ENCODE peak calls at places on chromosomes 2 and 18, in four cellular contexts. Y is cardiac muscle cell, A is BJ, G is GM12864. O is an unnamed sample.

GRCh38 chr2:239236043-239236807 is 164.6 kb downstream of the HDAC4 start:
- DNase-seq in G (no peak), A (no peak), Y (no peak), O (no peak)

GRCh38 chr18:76557026-76557575 is 62.1 kb upstream of the ZNF516 start:
- DNase-seq in A (no peak), G (no peak), Y (no peak), O (peak)

GRCh38 chr18:49161627-49162026 is 210.9 kb upstream of the SMAD7 start:
- DNase-seq in Y (no peak), A (no peak), G (peak), O (no peak)

GRCh38 chr18:57210711-57211411 is 64.0 kb downstream of the BOD1L2 start:
- DNase-seq in A (no peak), G (no peak), Y (no peak), O (no peak)

GRCh38 chr2:116491292-116491691 is 1323.2 kb upstream of the DDX18 start:
- DNase-seq in A (no peak), Y (no peak), G (no peak), O (no peak)

GRCh38 chr2:85175369-85176299 is 42.4 kb downstream of the TCF7L1 start:
- DNase-seq in Y (no peak), A (no peak), G (no peak), O (peak)

GRCh38 chr18:11780042-11780441 is 71.2 kb upstream of the CHMP1B start:
- DNase-seq in Y (no peak), G (no peak), A (no peak), O (no peak)

GRCh38 chr2:101253713-101254085 is 1.0 kb downstream of the CNOT11 start:
- DNase-seq in A (no peak), G (no peak), Y (no peak), O (no peak)

GRCh38 chr2:28000287-28000686 is 109.8 kb downstream of the BABAM2 start:
- DNase-seq in Y (no peak), G (no peak), A (no peak), O (no peak)

GRCh38 chr2:216624251-216624650 is 9.0 kb upstream of the IGFBP2 start:
- DNase-seq in A (no peak), Y (no peak), G (no peak), O (no peak)

GRCh38 chr2:170761572-170761971 is 8.6 kb upstream of the ERICH2 start:
- DNase-seq in Y (no peak), A (no peak), G (no peak), O (no peak)

GRCh38 chr2:119136093-119136492 is 22.5 kb downstream of the C1QL2 start:
- DNase-seq in G (no peak), Y (no peak), A (no peak), O (no peak)

GRCh38 chr18:10301831-10302483 is 152.5 kb upstream of the APCDD1 start:
- DNase-seq in A (no peak), Y (no peak), G (no peak), O (no peak)

GRCh38 chr2:205934443-205934842 is 151.5 kb downstream of the INO80D start:
- DNase-seq in G (no peak), A (no peak), Y (no peak), O (no peak)

GRCh38 chr18:62498616-62499262 is 24.1 kb upstream of the ZCCHC2 start:
- DNase-seq in Y (no peak), G (no peak), A (no peak), O (no peak)

GRCh38 chr2:30756051-30756719 is 51.1 kb downstream of the CAPN13 start:
- DNase-seq in Y (no peak), G (no peak), A (peak), O (no peak)

GRCh38 chr2:71603851-71604708 is 150.7 kb downstream of the DYSF start:
- DNase-seq in G (no peak), A (no peak), Y (no peak), O (no peak)

GRCh38 chr2:46164581-46165301 is 132.5 kb upstream of the EPAS1 start:
- DNase-seq in Y (no peak), A (peak), G (no peak), O (peak)

GRCh38 chr2:104878863-104879512 is 25.1 kb downstream of the POU3F3 start:
- DNase-seq in Y (no peak), G (no peak), A (no peak), O (no peak)

GRCh38 chr18:33928226-33928625 is 296.5 kb downstream of the NOL4 start:
- DNase-seq in G (no peak), A (no peak), Y (no peak), O (peak)

GRCh38 chr2:86213699-86214502 is 14.6 kb downstream of the MRPL35 start:
- DNase-seq in Y (no peak), G (no peak), A (no peak), O (no peak)

GRCh38 chr2:134241911-134242310 is 12.0 kb upstream of the MGAT5 start:
- DNase-seq in Y (peak), A (no peak), G (no peak), O (no peak)

GRCh38 chr18:9575558-9575957 is 38.8 kb downstream of the PPP4R1 start:
- DNase-seq in G (no peak), A (peak), Y (peak), O (peak)

GRCh38 chr2:31401580-31401979 is 13.0 kb downstream of the XDH start:
- DNase-seq in A (peak), G (no peak), Y (no peak), O (peak)

GRCh38 chr2:240227538-240228428 is 87.3 kb upstream of the OTOS start:
- DNase-seq in G (no peak), A (no peak), Y (no peak), O (no peak)

GRCh38 chr2:152648336-152648735 is 68.9 kb downstream of the PRPF40A start:
- DNase-seq in Y (no peak), A (no peak), G (no peak), O (no peak)

GRCh38 chr2:107255744-107256143 is 369.8 kb upstream of the ST6GAL2 start:
- DNase-seq in G (no peak), Y (no peak), A (no peak), O (no peak)

GRCh38 chr2:109371481-109372170 is 242.1 kb downstream of the SEPTIN10 start:
- DNase-seq in A (no peak), G (no peak), Y (no peak), O (no peak)

GRCh38 chr18:79345366-79345765 is 50.4 kb upstream of the NFATC1 start:
- DNase-seq in Y (no peak), A (no peak), G (no peak), O (no peak)

GRCh38 chr2:197799072-197799471 is 5.3 kb upstream of the PLCL1 start:
- DNase-seq in G (no peak), A (no peak), Y (no peak), O (no peak)

GRCh38 chr2:45930396-45930792 is 278.9 kb downstream of the PRKCE start:
- DNase-seq in A (no peak), G (no peak), Y (no peak), O (no peak)

GRCh38 chr2:156253765-156254164 is 78.8 kb downstream of the NR4A2 start:
- DNase-seq in Y (no peak), A (no peak), G (no peak), O (no peak)
- H3K4me3 ChIP-seq in Y (peak), A (no peak), G (no peak), O (no peak)

DNA sequence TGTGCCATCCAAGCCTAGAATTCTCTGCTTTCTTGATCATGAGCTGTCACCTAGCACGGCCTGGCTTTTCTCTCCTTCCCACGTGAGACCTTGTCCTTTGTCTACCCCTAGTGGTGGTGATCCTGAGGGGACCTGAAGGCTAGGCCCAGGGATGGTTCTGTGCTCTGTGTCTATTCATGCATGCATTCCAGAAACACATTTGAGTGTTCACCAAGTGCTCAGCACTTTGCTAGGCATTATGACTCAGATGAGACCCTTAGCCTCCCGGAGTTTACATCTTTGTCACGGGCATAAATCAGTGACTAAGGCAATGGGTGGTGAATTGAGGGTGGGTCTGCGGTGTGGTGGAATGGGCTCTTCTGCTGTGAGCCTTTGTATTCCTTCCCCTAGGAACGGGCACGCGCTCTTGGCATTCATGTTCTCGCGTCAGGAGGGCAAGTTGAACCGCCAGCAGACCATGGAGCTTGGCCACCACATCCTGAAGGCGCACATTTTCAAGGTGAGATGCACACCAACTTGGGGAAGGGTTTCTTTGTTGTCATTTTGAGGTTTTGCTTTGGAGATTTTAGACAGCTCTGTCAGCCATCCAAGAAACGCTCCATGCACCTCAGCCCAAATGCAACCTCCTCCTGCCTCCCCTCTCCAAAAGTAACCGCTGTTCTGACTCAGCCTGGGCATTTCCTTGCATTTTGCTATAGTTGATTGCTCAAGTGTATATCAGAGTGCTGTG is 100.9 kb downstream of the WDSUB1 start:
- DNase-seq in Y (peak), G (peak), A (no peak), O (peak)
- TF ChIP-seq CTCF in Y (peak), G (peak), A (peak), O (peak)

GRCh38 chr2:67214585-67215184 is 182.4 kb upstream of the ETAA1 start:
- DNase-seq in A (no peak), G (no peak), Y (no peak), O (no peak)
- H3K4me3 ChIP-seq in A (no peak), G (no peak), Y (no peak), O (no peak)

GRCh38 chr18:14086459-14087231 is 45.6 kb downstream of the ZNF519 start:
- DNase-seq in A (no peak), G (peak), Y (peak), O (no peak)

GRCh38 chr18:14089176-14089575 is 43.1 kb downstream of the ZNF519 start:
- DNase-seq in G (no peak), Y (no peak), A (no peak), O (no peak)

GRCh38 chr18:14089781-14090180 is 42.5 kb downstream of the ZNF519 start:
- DNase-seq in A (no peak), G (no peak), Y (no peak), O (no peak)

GRCh38 chr18:14085770-14086458 is 46.3 kb downstream of the ZNF519 start:
- DNase-seq in G (no peak), A (no peak), Y (no peak), O (no peak)
- TF ChIP-seq CTCF in G (no peak), A (no peak), Y (no peak), O (no peak)

GRCh38 chr18:13462686-13463085 is 244.1 kb downstream of the LDLRAD4 start:
- DNase-seq in Y (no peak), A (no peak), G (no peak), O (no peak)

GRCh38 chr18:13465476-13465875 is 246.9 kb downstream of the LDLRAD4 start:
- DNase-seq in Y (no peak), A (no peak), G (no peak), O (no peak)

GRCh38 chr18:13463526-13463925 is 245.0 kb downstream of the LDLRAD4 start:
- DNase-seq in G (no peak), A (no peak), Y (no peak), O (no peak)

GRCh38 chr18:13464432-13465125 is 246.0 kb downstream of the LDLRAD4 start:
- DNase-seq in G (peak), A (no peak), Y (no peak), O (no peak)

GRCh38 chr18:13465126-13465446 is 246.5 kb downstream of the LDLRAD4 start:
- DNase-seq in A (no peak), Y (no peak), G (no peak), O (no peak)
- H3K4me3 ChIP-seq in A (no peak), Y (no peak), G (peak), O (no peak)

O was measured in astrocyte of the cerebellum.